ENCODE peak calls at places on chromosomes 1 and 21, in four cellular contexts. One of them, this sample, is unnamed.

GRCh38 chr1:1461721-1462317 is 9.7 kb upstream of the ATAD3B start:
- DNase-seq in cardiac muscle cell: no peak
- DNase-seq in H9: peak; percentile 32
- DNase-seq in aorta: no peak
- DNase-seq in this sample: no peak

GRCh38 chr1:208179303-208179702 is 64.9 kb downstream of the PLXNA2 start:
- DNase-seq in cardiac muscle cell: no peak
- DNase-seq in H9: no peak
- DNase-seq in aorta: no peak
- DNase-seq in this sample: peak; percentile 74

GRCh38 chr21:32753818-32754610 is 17.5 kb downstream of the PAXBP1 start:
- DNase-seq in cardiac muscle cell: no peak
- DNase-seq in H9: no peak
- DNase-seq in aorta: no peak
- DNase-seq in this sample: no peak

GRCh38 chr21:19993186-19993711 is 1005.0 kb upstream of the NCAM2 start:
- DNase-seq in cardiac muscle cell: no peak
- DNase-seq in H9: no peak
- DNase-seq in aorta: no peak
- DNase-seq in this sample: no peak

GRCh38 chr1:17355898-17356297 is 16.1 kb upstream of the PADI6 start:
- DNase-seq in cardiac muscle cell: no peak
- DNase-seq in H9: peak; percentile 26
- DNase-seq in aorta: no peak
- DNase-seq in this sample: no peak

GRCh38 chr1:91706140-91706957 is 179.6 kb downstream of the TGFBR3 start:
- DNase-seq in cardiac muscle cell: no peak
- DNase-seq in H9: no peak
- DNase-seq in aorta: no peak
- DNase-seq in this sample: no peak

GRCh38 chr1:184624051-184624450 is 130.6 kb downstream of the EDEM3 start:
- DNase-seq in cardiac muscle cell: no peak
- DNase-seq in H9: no peak
- DNase-seq in aorta: no peak
- DNase-seq in this sample: peak; percentile 61

GRCh38 chr1:46086581-46086980 is 45.8 kb downstream of the PIK3R3 start:
- DNase-seq in cardiac muscle cell: no peak
- DNase-seq in H9: no peak
- DNase-seq in aorta: no peak
- DNase-seq in this sample: no peak

GRCh38 chr1:37748563-37748962 is 16.4 kb downstream of the EPHA10 start:
- DNase-seq in cardiac muscle cell: no peak
- DNase-seq in H9: no peak
- DNase-seq in aorta: no peak
- DNase-seq in this sample: no peak

GRCh38 chr1:193513032-193513431 is 326.6 kb upstream of the B3GALT2 start:
- DNase-seq in cardiac muscle cell: no peak
- DNase-seq in H9: no peak
- DNase-seq in aorta: no peak
- DNase-seq in this sample: no peak
- H3K4me1 ChIP-seq in cardiac muscle cell: no peaks in the 10 kb centered on the region
- H3K4me1 ChIP-seq in H9: no peaks in the 10 kb centered on the region
- H3K4me1 ChIP-seq in aorta: no peaks in the 10 kb centered on the region
- H3K4me1 ChIP-seq in this sample: no peaks in the 10 kb centered on the region

GRCh38 chr21:45362748-45363145 is 42.2 kb upstream of the COL18A1 start:
- DNase-seq in cardiac muscle cell: no peak
- DNase-seq in H9: no peak
- DNase-seq in aorta: peak; percentile 42
- DNase-seq in this sample: peak; percentile 59

GRCh38 chr21:45365608-45366241 is 39.2 kb upstream of the COL18A1 start:
- DNase-seq in cardiac muscle cell: no peak
- DNase-seq in H9: peak; percentile 66
- DNase-seq in aorta: peak; percentile 48
- DNase-seq in this sample: peak; percentile 57

GRCh38 chr21:45364464-45365185 is 40.3 kb upstream of the COL18A1 start:
- DNase-seq in cardiac muscle cell: no peak
- DNase-seq in H9: no peak
- DNase-seq in aorta: peak; percentile 74
- DNase-seq in this sample: no peak

GRCh38 chr21:45365186-45365607 is 39.8 kb upstream of the COL18A1 start:
- DNase-seq in cardiac muscle cell: no peak
- DNase-seq in H9: no peak
- DNase-seq in aorta: no peak
- DNase-seq in this sample: peak; percentile 88

DNA sequence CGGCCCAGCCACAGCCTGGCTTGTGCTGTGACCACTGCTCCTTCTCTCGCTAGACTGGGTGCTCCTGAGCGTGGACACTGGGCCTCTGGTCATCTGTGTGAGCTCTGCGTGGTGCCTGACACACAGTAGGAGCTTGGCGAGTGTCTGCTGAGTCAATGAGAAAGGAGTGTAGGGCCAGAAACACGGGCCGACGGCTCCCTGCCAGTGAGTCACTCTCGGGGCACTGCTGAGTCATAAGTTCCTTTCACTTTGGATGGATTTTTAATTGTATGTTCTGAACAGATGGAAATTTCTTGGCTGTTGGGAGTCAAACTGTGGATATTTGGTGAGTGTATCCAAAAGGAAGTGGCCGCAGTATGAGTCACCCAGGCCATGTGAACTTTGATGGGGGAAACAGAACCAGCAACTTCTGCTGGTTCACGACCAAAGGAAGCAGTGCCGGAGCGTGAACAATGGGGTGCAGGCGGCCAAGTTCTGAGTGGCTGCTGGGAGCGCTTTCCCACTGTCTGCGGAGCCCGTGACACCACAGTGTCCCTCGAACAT is 41.0 kb upstream of the COL18A1 start:
- DNase-seq in cardiac muscle cell: no peak
- DNase-seq in H9: no peak
- DNase-seq in aorta: peak; percentile 92
- DNase-seq in this sample: peak; percentile 93
- H3K4me1 ChIP-seq in cardiac muscle cell: peaks cover 40% of the 10 kb centered on the region
- H3K4me1 ChIP-seq in H9: peaks cover 2% of the 10 kb centered on the region
- H3K4me1 ChIP-seq in aorta: no peaks in the 10 kb centered on the region
- H3K4me1 ChIP-seq in this sample: peaks cover 9% of the 10 kb centered on the region

GRCh38 chr1:167618789-167619188 is 11.2 kb upstream of the RCSD1 start:
- DNase-seq in cardiac muscle cell: no peak
- DNase-seq in H9: no peak
- DNase-seq in aorta: no peak
- DNase-seq in this sample: no peak

GRCh38 chr1:167618366-167618765 is 11.7 kb upstream of the RCSD1 start:
- DNase-seq in cardiac muscle cell: no peak
- DNase-seq in H9: no peak
- DNase-seq in aorta: no peak
- DNase-seq in this sample: no peak

GRCh38 chr1:167617100-167617949 is 12.7 kb upstream of the RCSD1 start:
- DNase-seq in cardiac muscle cell: no peak
- DNase-seq in H9: no peak
- DNase-seq in aorta: peak; percentile 58
- DNase-seq in this sample: no peak

GRCh38 chr1:167616521-167616920 is 13.5 kb upstream of the RCSD1 start:
- DNase-seq in cardiac muscle cell: no peak
- DNase-seq in H9: no peak
- DNase-seq in aorta: no peak
- DNase-seq in this sample: no peak

DNA sequence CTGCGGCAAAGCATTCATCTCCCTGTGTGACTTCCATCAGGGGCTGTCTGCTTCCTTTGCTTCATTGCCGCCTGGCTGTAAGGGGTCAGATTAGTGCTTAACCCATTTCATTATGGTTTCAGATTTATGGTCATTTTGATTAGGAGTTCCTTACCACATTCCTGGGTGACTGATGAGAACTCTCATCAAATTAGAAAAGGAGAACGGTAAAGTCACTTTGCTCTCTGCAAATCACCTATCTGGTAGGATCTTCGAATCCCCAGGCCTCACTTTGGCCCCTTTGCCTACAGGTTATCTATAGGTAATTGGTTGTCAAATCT is 12.1 kb upstream of the RCSD1 start:
- DNase-seq in cardiac muscle cell: no peak
- DNase-seq in H9: no peak
- DNase-seq in aorta: no peak
- DNase-seq in this sample: no peak
- H3K4me1 ChIP-seq in cardiac muscle cell: no peaks in the 10 kb centered on the region
- H3K4me1 ChIP-seq in H9: peaks cover 11% of the 10 kb centered on the region
- H3K4me1 ChIP-seq in aorta: no peaks in the 10 kb centered on the region
- H3K4me1 ChIP-seq in this sample: peaks cover 7% of the 10 kb centered on the region

GRCh38 chr1:31670583-31670944 is 25.9 kb upstream of the PEF1 start:
- DNase-seq in cardiac muscle cell: no peak
- DNase-seq in H9: no peak
- DNase-seq in aorta: no peak
- DNase-seq in this sample: no peak
- H3K4me1 ChIP-seq in cardiac muscle cell: peaks cover 33% of the 10 kb centered on the region
- H3K4me1 ChIP-seq in H9: no peaks in the 10 kb centered on the region
- H3K4me1 ChIP-seq in aorta: peaks cover 2% of the 10 kb centered on the region
- H3K4me1 ChIP-seq in this sample: peaks cover 23% of the 10 kb centered on the region

DNA sequence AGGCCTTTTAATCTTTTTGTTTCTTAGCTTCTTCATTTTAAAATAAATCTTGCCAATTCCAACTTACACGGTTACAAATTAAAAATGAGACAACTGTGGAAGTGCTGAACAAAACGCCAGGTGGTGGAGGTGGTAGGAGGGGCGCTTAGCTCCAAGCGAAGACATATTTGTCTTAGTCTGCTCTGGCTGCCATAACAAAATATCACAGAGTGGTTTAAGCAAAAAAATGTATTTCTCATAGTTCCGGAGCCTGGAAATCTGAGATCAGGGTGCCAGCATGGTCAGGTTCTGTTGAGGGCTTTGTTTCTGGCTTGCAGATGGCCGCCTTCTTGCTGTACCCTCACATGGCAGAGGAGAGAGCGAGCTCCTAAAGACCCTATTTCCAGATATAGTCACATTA is 14.9 kb downstream of the IER5 start:
- DNase-seq in cardiac muscle cell: no peak
- DNase-seq in H9: no peak
- DNase-seq in aorta: no peak
- DNase-seq in this sample: no peak
- H3K4me1 ChIP-seq in cardiac muscle cell: peaks cover 36% of the 10 kb centered on the region
- H3K4me1 ChIP-seq in H9: peaks cover 15% of the 10 kb centered on the region
- H3K4me1 ChIP-seq in aorta: no peaks in the 10 kb centered on the region
- H3K4me1 ChIP-seq in this sample: peaks cover 5% of the 10 kb centered on the region

GRCh38 chr1:55735110-55735509 is 519.9 kb upstream of the USP24 start:
- DNase-seq in cardiac muscle cell: no peak
- DNase-seq in H9: no peak
- DNase-seq in aorta: no peak
- DNase-seq in this sample: no peak
- H3K4me1 ChIP-seq in cardiac muscle cell: no peaks in the 10 kb centered on the region
- H3K4me1 ChIP-seq in H9: no peaks in the 10 kb centered on the region
- H3K4me1 ChIP-seq in aorta: no peaks in the 10 kb centered on the region
- H3K4me1 ChIP-seq in this sample: no peaks in the 10 kb centered on the region

This sample was measured in right cardiac atrium.